ENCODE peak calls at places on chromosome 13, in four cellular contexts. I is GM20000, U is fibroblast of lung, B is osteocyte. A is an unnamed sample.
A peak's percentile ranks its signal among the peaks of the same experiment; 100 is the strongest.

GRCh38 chr13:113962386-113962785 is 11.5 kb downstream of the C13orf46 start:
- DNase-seq in I (no peak), U (no peak), B (no peak), A (no peak)

GRCh38 chr13:113275387-113275786 is 21.7 kb upstream of the LAMP1 start:
- DNase-seq in U (peak; percentile 64), B (no peak), I (peak; percentile 29), A (peak; percentile 31)

GRCh38 chr13:37409756-37410155 is 188.8 kb downstream of the POSTN start:
- DNase-seq in I (no peak), B (no peak), U (peak; percentile 87), A (no peak)

GRCh38 chr13:34708914-34709313 is 233.2 kb upstream of the NBEA start:
- DNase-seq in B (no peak), U (no peak), I (no peak), A (no peak)

GRCh38 chr13:60562081-60562764 is 165.2 kb downstream of the TDRD3 start:
- DNase-seq in U (peak; percentile 33), B (no peak), I (no peak), A (no peak)

GRCh38 chr13:33348366-33348765 is 62.8 kb upstream of the STARD13 start:
- DNase-seq in B (no peak), I (no peak), U (peak; percentile 77), A (no peak)

GRCh38 chr13:112325941-112326645 is 50.1 kb upstream of the SPACA7 start:
- DNase-seq in I (no peak), U (no peak), B (no peak), A (no peak)

GRCh38 chr13:40508112-40508511 is 158.3 kb downstream of the FOXO1 start:
- DNase-seq in U (peak; percentile 77), I (no peak), B (no peak), A (no peak)

GRCh38 chr13:113548171-113548641 is 36.3 kb upstream of the TFDP1 start:
- DNase-seq in I (no peak), B (peak; percentile 85), U (peak; percentile 85), A (no peak)

GRCh38 chr13:32141462-32141861 is 109.9 kb downstream of the FRY start:
- DNase-seq in U (no peak), I (no peak), B (no peak), A (no peak)

GRCh38 chr13:41811588-41812021 is 149.3 kb downstream of the VWA8 start:
- DNase-seq in B (no peak), I (peak; percentile 11), U (no peak), A (peak; percentile 6)

GRCh38 chr13:100454876-100455275 is 133.7 kb downstream of the GGACT start:
- DNase-seq in B (no peak), U (peak; percentile 76), I (no peak), A (no peak)

GRCh38 chr13:68810660-68811059 is 1297.0 kb upstream of the ATXN8OS start:
- DNase-seq in U (no peak), I (no peak), B (no peak), A (no peak)

GRCh38 chr13:76292726-76293125 is 593.5 kb downstream of the KCTD12 start:
- DNase-seq in B (no peak), I (no peak), U (no peak), A (no peak)

GRCh38 chr13:95083758-95084157 is 217.5 kb downstream of the ABCC4 start:
- DNase-seq in I (no peak), B (no peak), U (peak; percentile 83), A (no peak)

GRCh38 chr13:113333076-113333475 is 30.9 kb downstream of the GRTP1 start:
- DNase-seq in B (no peak), U (no peak), I (no peak), A (no peak)

GRCh38 chr13:94454334-94454733 is 25.1 kb downstream of the DCT start:
- DNase-seq in U (no peak), I (no peak), B (no peak), A (no peak)

GRCh38 chr13:21005193-21005592 is 56.2 kb downstream of the LATS2 start:
- DNase-seq in U (no peak), B (no peak), I (no peak), A (no peak)

GRCh38 chr13:113267642-113268405 is 29.2 kb upstream of the LAMP1 start:
- DNase-seq in U (no peak), I (no peak), B (no peak), A (no peak)

GRCh38 chr13:82772802-82773201 is 1109.5 kb downstream of the SLITRK1 start:
- DNase-seq in U (peak; percentile 43), I (no peak), B (no peak), A (no peak)

GRCh38 chr13:55298201-55298600 is 1842.5 kb upstream of the PRR20A start:
- DNase-seq in B (no peak), U (no peak), I (no peak), A (no peak)

DNA sequence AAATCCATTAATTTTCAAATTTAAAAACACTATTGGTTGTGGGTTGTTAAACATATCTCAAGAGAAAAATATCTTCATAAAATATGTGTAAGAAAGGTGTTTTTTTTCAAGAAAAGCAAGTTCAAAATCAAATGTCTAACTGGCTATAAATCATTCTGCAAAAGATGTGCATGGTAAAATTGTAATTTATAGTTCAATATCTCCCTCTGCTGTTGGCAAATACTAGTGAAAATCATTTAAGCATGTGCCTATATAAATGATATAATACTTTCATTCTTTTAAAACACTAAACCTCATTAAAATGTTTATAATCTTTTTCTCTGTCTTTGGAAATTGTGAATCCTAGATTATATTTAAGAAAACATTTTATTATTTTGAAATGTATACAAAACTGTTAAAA is 17.2 kb upstream of the SLITRK6 start:
- DNase-seq in U (no peak), I (no peak), B (no peak), A (no peak)
- TF ChIP-seq CTCF in U (no peak), I (no peak), B (peak; percentile 66), A (no peak)

GRCh38 chr13:30409911-30410704 is 12.2 kb upstream of the UBE2L5 start:
- DNase-seq in B (no peak), I (no peak), U (peak; percentile 85), A (no peak)

GRCh38 chr13:30408319-30409101 is 13.8 kb upstream of the UBE2L5 start:
- DNase-seq in U (peak; percentile 87), I (peak; percentile 91), B (peak; percentile 95), A (peak; percentile 89)

GRCh38 chr13:30404207-30404606 is 18.1 kb upstream of the UBE2L5 start:
- DNase-seq in I (no peak), U (no peak), B (no peak), A (no peak)

GRCh38 chr13:30403491-30403890 is 18.8 kb upstream of the UBE2L5 start:
- DNase-seq in I (no peak), B (no peak), U (no peak), A (no peak)

DNA sequence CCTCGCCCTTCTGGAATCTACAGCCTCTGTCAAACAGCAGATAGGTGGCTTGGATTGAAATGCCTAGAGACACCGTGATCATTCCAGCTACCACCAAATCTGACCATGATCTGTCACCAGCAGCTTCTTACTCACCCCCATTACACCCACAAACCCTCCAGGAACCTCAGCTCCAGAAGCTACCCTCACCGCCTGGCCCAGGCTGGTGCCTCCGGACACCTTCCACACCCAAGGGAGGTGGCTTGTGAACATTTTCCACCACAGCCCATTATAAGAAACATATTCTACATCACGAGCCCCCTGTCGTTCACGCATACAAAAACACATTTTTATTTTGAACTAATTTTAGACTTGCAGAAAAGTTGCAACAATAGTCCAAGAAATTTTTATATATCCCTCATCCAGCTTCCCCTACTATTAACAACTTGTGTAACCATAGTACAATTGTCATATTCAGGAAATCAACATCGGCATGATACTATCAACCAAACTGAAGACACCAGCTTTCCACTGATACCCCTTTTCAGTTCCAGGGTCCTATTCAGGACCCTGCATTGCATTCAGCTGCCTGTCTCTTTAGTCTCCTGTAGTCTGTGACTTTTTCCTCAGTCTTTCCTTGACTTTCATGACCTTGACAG is 15.4 kb upstream of the UBE2L5 start:
- DNase-seq in B (no peak), U (no peak), I (no peak), A (no peak)
- TF ChIP-seq CTCF in B (no peak), U (no peak), I (no peak), A (no peak)

DNA sequence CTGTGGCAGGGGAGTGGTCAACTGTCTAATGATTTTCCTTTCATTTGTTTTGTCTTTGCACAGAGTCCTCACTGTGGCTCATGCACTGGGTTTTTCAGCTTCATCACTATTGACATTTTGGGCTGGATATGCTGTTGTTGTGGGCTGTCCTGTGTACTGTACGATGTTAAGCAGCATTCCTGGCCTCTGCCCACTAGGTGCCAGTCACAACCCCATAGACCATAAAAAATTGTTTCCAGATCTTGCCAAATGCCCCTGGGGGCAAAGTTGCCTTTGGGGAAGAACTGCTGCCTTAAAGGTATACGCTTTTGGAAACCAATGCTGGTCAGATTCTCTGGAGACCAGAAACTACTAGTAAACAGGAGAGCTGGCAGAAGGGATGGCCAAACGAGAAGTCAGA is 310.4 kb downstream of the SPRY2 start:
- DNase-seq in I (no peak), B (no peak), U (no peak), A (no peak)
- TF ChIP-seq CTCF in I (no peak), B (peak; percentile 60), U (no peak), A (peak; percentile 9)

DNA sequence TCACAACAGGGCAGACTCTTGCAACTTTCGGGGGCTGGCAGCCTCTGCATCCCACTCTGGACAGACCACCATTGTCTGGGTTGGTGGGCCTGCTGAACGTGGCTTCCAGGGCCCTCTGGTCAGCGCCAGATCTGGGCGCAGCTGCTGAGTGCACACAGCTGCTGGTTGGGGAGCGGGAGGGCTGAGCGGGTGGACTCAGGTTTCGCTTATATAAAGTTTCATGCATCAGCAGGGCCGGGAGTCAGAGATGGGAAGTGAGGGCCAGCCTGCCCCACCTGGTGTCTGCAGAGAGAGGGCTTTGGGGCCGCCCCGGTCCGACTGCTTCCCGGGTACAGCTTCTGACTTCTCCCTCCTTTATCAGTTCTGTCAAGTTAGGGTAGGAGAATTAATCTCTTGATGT is 6.9 kb downstream of the ARHGEF7 start:
- DNase-seq in U (no peak), I (no peak), B (no peak), A (no peak)
- TF ChIP-seq CTCF in U (no peak), I (no peak), B (no peak), A (no peak)

DNA sequence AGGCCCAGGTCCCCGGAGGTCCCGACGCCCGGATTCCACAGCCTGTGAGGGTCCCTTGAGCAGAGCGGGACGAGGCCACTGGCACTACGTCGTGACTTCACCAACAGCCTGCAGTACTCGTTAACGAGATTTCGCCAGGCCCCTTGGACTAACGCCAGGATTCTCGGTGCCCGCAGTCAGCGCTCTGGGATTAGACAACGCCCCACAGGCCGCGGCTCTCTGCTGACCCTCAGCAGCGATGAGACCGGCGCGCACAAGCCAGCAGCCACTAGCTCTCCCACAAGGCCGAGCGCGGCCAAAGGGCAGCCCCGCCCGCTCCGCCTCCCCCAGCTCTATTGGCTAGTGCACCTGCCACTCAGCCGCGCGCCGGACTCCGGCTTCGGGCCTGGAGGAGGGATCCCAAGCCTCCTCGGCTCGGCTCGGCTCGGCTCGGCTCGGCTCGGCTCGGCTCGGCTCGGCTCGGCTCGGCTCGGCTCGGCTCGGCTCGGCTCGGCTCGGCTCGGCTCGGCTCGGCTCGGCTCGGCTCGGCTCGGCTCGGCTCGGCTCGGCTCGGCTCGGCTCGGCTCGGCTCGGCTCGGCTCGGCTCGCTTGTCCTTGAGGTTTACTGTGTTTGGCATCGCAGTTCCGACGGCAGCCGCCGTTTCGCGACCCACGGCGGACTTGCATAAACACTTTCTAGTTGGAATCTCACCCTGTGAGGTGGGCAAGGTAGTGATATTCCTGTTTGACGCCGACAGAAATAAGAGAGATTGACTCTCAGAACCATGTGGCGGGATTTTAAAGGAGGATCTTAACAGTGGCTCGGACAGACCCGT is 231.7 kb upstream of the SERP2 start:
- DNase-seq in I (peak; percentile 99), U (peak; percentile 92), B (peak; percentile 100), A (peak; percentile 99)
- TF ChIP-seq CTCF in I (no peak), U (no peak), B (no peak), A (no peak)

DNA sequence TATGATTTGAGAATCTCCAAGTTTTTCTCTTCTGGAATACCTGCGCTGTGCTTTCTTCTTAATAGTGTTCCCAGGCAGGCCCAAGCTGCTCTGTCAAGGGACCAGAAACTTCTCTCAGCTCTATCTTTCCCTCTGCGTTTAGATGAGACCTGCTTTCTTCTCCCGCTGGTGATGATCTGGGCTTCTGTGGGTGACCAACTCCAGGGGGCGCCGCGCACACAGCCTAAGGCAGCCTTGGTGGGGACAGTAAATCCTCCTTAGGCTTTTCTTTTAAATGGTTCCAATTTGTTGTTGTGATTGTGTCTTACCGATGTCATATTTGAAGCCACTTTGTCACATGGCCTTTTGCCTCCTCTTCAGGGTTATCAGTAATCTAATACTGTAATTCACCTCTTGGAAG is 439.4 kb upstream of the KLF12 start:
- DNase-seq in I (no peak), B (no peak), U (no peak), A (no peak)
- TF ChIP-seq CTCF in I (no peak), B (peak; percentile 14), U (peak; percentile 12), A (peak; percentile 27)